ENCODE peak calls at places on chromosomes 4 and X, in seven cellular contexts. One of them, this sample, is unnamed.

GRCh38 chrX:82335772-82336171 is 1133.9 kb downstream of the SH3BGRL start:
- DNase-seq in tibial artery: no peak
- DNase-seq in cardiac muscle cell: no peak
- DNase-seq in astrocyte of the spinal cord: no peak
- DNase-seq in fibroblast of lung: no peak
- DNase-seq in pancreas: no peak
- DNase-seq in astrocyte: no peak
- DNase-seq in this sample: no peak

GRCh38 chr4:126180642-126181041 is 865.9 kb downstream of the FAT4 start:
- DNase-seq in tibial artery: no peak
- DNase-seq in cardiac muscle cell: no peak
- DNase-seq in astrocyte of the spinal cord: no peak
- DNase-seq in fibroblast of lung: no peak
- DNase-seq in pancreas: no peak
- DNase-seq in astrocyte: no peak
- DNase-seq in this sample: no peak

GRCh38 chr4:78784255-78784654 is 8.1 kb downstream of the BMP2K start:
- DNase-seq in tibial artery: no peak
- DNase-seq in cardiac muscle cell: peak
- DNase-seq in astrocyte of the spinal cord: peak
- DNase-seq in fibroblast of lung: peak
- DNase-seq in pancreas: no peak
- DNase-seq in astrocyte: peak
- DNase-seq in this sample: peak

GRCh38 chr4:20255251-20255586 is 3.5 kb downstream of the SLIT2 start:
- DNase-seq in tibial artery: no peak
- DNase-seq in cardiac muscle cell: no peak
- DNase-seq in astrocyte of the spinal cord: peak
- DNase-seq in fibroblast of lung: no peak
- DNase-seq in pancreas: no peak
- DNase-seq in astrocyte: no peak
- DNase-seq in this sample: no peak

GRCh38 chr4:2932951-2933565 is 30.1 kb downstream of the NOP14 start:
- DNase-seq in tibial artery: peak
- DNase-seq in cardiac muscle cell: no peak
- DNase-seq in astrocyte of the spinal cord: no peak
- DNase-seq in fibroblast of lung: no peak
- DNase-seq in pancreas: no peak
- DNase-seq in astrocyte: no peak
- DNase-seq in this sample: no peak

GRCh38 chr4:168759959-168760527 is 250.0 kb downstream of the CBR4 start:
- DNase-seq in tibial artery: peak
- DNase-seq in cardiac muscle cell: no peak
- DNase-seq in astrocyte of the spinal cord: no peak
- DNase-seq in fibroblast of lung: no peak
- DNase-seq in pancreas: no peak
- DNase-seq in astrocyte: no peak
- DNase-seq in this sample: no peak

GRCh38 chr4:77465271-77465670 is 140.3 kb upstream of the CXCL13 start:
- DNase-seq in tibial artery: no peak
- DNase-seq in cardiac muscle cell: peak
- DNase-seq in astrocyte of the spinal cord: peak
- DNase-seq in fibroblast of lung: peak
- DNase-seq in pancreas: peak
- DNase-seq in astrocyte: no peak
- DNase-seq in this sample: peak

GRCh38 chrX:11254417-11255109 is 38.6 kb upstream of the AMELX start:
- DNase-seq in tibial artery: no peak
- DNase-seq in cardiac muscle cell: no peak
- DNase-seq in astrocyte of the spinal cord: no peak
- DNase-seq in fibroblast of lung: no peak
- DNase-seq in pancreas: no peak
- DNase-seq in astrocyte: no peak
- DNase-seq in this sample: no peak

GRCh38 chr4:106256190-106256589 is 59.8 kb downstream of the TBCK start:
- DNase-seq in tibial artery: no peak
- DNase-seq in cardiac muscle cell: no peak
- DNase-seq in astrocyte of the spinal cord: no peak
- DNase-seq in fibroblast of lung: no peak
- DNase-seq in pancreas: no peak
- DNase-seq in astrocyte: no peak
- DNase-seq in this sample: no peak

GRCh38 chr4:20305976-20306375 is 54.3 kb downstream of the SLIT2 start:
- DNase-seq in tibial artery: no peak
- DNase-seq in cardiac muscle cell: peak
- DNase-seq in astrocyte of the spinal cord: peak
- DNase-seq in fibroblast of lung: no peak
- DNase-seq in pancreas: no peak
- DNase-seq in astrocyte: no peak
- DNase-seq in this sample: peak

GRCh38 chrX:72027914-72028307 is 103.8 kb downstream of the RTL5 start:
- DNase-seq in tibial artery: no peak
- DNase-seq in cardiac muscle cell: no peak
- DNase-seq in astrocyte of the spinal cord: no peak
- DNase-seq in fibroblast of lung: no peak
- DNase-seq in pancreas: no peak
- DNase-seq in astrocyte: no peak
- DNase-seq in this sample: no peak

GRCh38 chrX:65635371-65635770 is 32.1 kb upstream of the MSN start:
- DNase-seq in tibial artery: peak
- DNase-seq in cardiac muscle cell: peak
- DNase-seq in astrocyte of the spinal cord: no peak
- DNase-seq in fibroblast of lung: peak
- DNase-seq in pancreas: no peak
- DNase-seq in astrocyte: no peak
- DNase-seq in this sample: no peak

GRCh38 chr4:145427991-145428390 is 53.7 kb upstream of the SMAD1 start:
- DNase-seq in tibial artery: no peak
- DNase-seq in cardiac muscle cell: no peak
- DNase-seq in astrocyte of the spinal cord: no peak
- DNase-seq in fibroblast of lung: no peak
- DNase-seq in pancreas: no peak
- DNase-seq in astrocyte: no peak
- DNase-seq in this sample: no peak

GRCh38 chr4:134906404-134907023 is 704.9 kb upstream of the PABPC4L start:
- DNase-seq in tibial artery: no peak
- DNase-seq in cardiac muscle cell: peak
- DNase-seq in astrocyte of the spinal cord: peak
- DNase-seq in fibroblast of lung: peak
- DNase-seq in pancreas: no peak
- DNase-seq in astrocyte: peak
- DNase-seq in this sample: no peak

GRCh38 chr4:129239088-129239487 is 143.1 kb downstream of the C4orf33 start:
- DNase-seq in tibial artery: no peak
- DNase-seq in cardiac muscle cell: peak
- DNase-seq in astrocyte of the spinal cord: peak
- DNase-seq in fibroblast of lung: no peak
- DNase-seq in pancreas: no peak
- DNase-seq in astrocyte: no peak
- DNase-seq in this sample: peak

GRCh38 chr4:24686866-24687672 is 102.7 kb upstream of the DHX15 start:
- DNase-seq in tibial artery: no peak
- DNase-seq in cardiac muscle cell: peak
- DNase-seq in astrocyte of the spinal cord: no peak
- DNase-seq in fibroblast of lung: no peak
- DNase-seq in pancreas: no peak
- DNase-seq in astrocyte: no peak
- DNase-seq in this sample: peak

GRCh38 chr4:6892190-6892908 is 17.3 kb upstream of the TBC1D14 start:
- DNase-seq in tibial artery: no peak
- DNase-seq in cardiac muscle cell: peak
- DNase-seq in astrocyte of the spinal cord: peak
- DNase-seq in fibroblast of lung: peak
- DNase-seq in pancreas: peak
- DNase-seq in astrocyte: peak
- DNase-seq in this sample: peak

GRCh38 chrX:132612990-132613564 is 124.2 kb upstream of the MBNL3 start:
- DNase-seq in tibial artery: no peak
- DNase-seq in cardiac muscle cell: peak
- DNase-seq in astrocyte of the spinal cord: peak
- DNase-seq in fibroblast of lung: peak
- DNase-seq in pancreas: no peak
- DNase-seq in astrocyte: no peak
- DNase-seq in this sample: peak

GRCh38 chr4:169583563-169583962 is 28.8 kb downstream of the NEK1 start:
- DNase-seq in tibial artery: no peak
- DNase-seq in cardiac muscle cell: peak
- DNase-seq in astrocyte of the spinal cord: peak
- DNase-seq in fibroblast of lung: peak
- DNase-seq in pancreas: no peak
- DNase-seq in astrocyte: no peak
- DNase-seq in this sample: peak

GRCh38 chrX:109826954-109827708 is 94.1 kb upstream of the ACSL4 start:
- DNase-seq in tibial artery: no peak
- DNase-seq in cardiac muscle cell: peak
- DNase-seq in astrocyte of the spinal cord: peak
- DNase-seq in fibroblast of lung: peak
- DNase-seq in pancreas: no peak
- DNase-seq in astrocyte: peak
- DNase-seq in this sample: peak

GRCh38 chr4:25939330-25939729 is 25.3 kb downstream of the SMIM20 start:
- DNase-seq in tibial artery: no peak
- DNase-seq in cardiac muscle cell: no peak
- DNase-seq in astrocyte of the spinal cord: no peak
- DNase-seq in fibroblast of lung: no peak
- DNase-seq in pancreas: no peak
- DNase-seq in astrocyte: no peak
- DNase-seq in this sample: no peak

GRCh38 chr4:25936696-25937095 is 22.7 kb downstream of the SMIM20 start:
- DNase-seq in tibial artery: no peak
- DNase-seq in cardiac muscle cell: no peak
- DNase-seq in astrocyte of the spinal cord: no peak
- DNase-seq in fibroblast of lung: no peak
- DNase-seq in pancreas: no peak
- DNase-seq in astrocyte: no peak
- DNase-seq in this sample: no peak

GRCh38 chr4:25941441-25941840 is 27.4 kb downstream of the SMIM20 start:
- DNase-seq in tibial artery: no peak
- DNase-seq in cardiac muscle cell: no peak
- DNase-seq in astrocyte of the spinal cord: no peak
- DNase-seq in fibroblast of lung: peak
- DNase-seq in pancreas: no peak
- DNase-seq in astrocyte: no peak
- DNase-seq in this sample: no peak

GRCh38 chr4:25937801-25938200 is 23.8 kb downstream of the SMIM20 start:
- DNase-seq in tibial artery: no peak
- DNase-seq in cardiac muscle cell: peak
- DNase-seq in astrocyte of the spinal cord: peak
- DNase-seq in fibroblast of lung: peak
- DNase-seq in pancreas: no peak
- DNase-seq in astrocyte: peak
- DNase-seq in this sample: peak

GRCh38 chr4:25938251-25939186 is 24.5 kb downstream of the SMIM20 start:
- DNase-seq in tibial artery: no peak
- DNase-seq in cardiac muscle cell: peak
- DNase-seq in astrocyte of the spinal cord: peak
- DNase-seq in fibroblast of lung: peak
- DNase-seq in pancreas: no peak
- DNase-seq in astrocyte: peak
- DNase-seq in this sample: peak
- H3K4me3 ChIP-seq in tibial artery: no peak
- H3K4me3 ChIP-seq in cardiac muscle cell: no peak
- H3K4me3 ChIP-seq in astrocyte of the spinal cord: no peak
- H3K4me3 ChIP-seq in fibroblast of lung: peak
- H3K4me3 ChIP-seq in pancreas: no peak
- H3K4me3 ChIP-seq in astrocyte: no peak
- H3K4me3 ChIP-seq in this sample: peak

DNA sequence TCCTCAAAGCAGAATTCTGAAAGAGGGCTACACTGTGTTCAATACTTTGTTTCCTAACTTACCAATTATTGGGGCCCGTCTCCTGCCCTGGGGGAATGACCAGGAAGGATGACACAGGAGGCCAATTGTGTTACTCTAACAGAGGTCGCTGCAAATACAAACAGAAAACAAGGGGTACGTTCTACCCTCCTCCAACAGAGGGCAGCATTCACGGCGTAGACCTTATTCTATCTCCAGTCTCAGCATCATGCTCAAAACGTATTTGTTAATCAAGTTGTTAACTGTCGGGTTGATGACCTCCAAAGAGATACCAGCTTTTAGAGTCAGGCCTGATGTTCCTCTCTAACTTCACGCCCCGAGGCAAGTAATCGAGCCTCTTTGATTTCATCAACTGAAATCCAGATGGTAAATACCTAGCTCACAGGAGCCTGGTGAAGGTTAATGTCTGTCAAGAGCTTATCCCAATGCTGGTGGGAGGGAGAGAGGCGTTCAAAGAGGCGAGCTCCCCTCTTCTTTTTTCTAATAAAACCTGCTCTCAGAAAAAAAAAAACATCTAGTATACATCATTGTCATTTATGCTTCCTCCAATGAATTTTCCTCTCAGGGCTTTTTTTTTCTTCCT is 181.0 kb upstream of the KCNIP4 start:
- DNase-seq in tibial artery: no peak
- DNase-seq in cardiac muscle cell: peak
- DNase-seq in astrocyte of the spinal cord: peak
- DNase-seq in fibroblast of lung: peak
- DNase-seq in pancreas: no peak
- DNase-seq in astrocyte: peak
- DNase-seq in this sample: peak
- TF ChIP-seq CTCF in tibial artery: no peak
- TF ChIP-seq CTCF in cardiac muscle cell: peak
- TF ChIP-seq CTCF in astrocyte of the spinal cord: peak
- TF ChIP-seq CTCF in fibroblast of lung: peak
- TF ChIP-seq CTCF in pancreas: no peak
- TF ChIP-seq CTCF in astrocyte: peak
- TF ChIP-seq CTCF in this sample: peak

DNA sequence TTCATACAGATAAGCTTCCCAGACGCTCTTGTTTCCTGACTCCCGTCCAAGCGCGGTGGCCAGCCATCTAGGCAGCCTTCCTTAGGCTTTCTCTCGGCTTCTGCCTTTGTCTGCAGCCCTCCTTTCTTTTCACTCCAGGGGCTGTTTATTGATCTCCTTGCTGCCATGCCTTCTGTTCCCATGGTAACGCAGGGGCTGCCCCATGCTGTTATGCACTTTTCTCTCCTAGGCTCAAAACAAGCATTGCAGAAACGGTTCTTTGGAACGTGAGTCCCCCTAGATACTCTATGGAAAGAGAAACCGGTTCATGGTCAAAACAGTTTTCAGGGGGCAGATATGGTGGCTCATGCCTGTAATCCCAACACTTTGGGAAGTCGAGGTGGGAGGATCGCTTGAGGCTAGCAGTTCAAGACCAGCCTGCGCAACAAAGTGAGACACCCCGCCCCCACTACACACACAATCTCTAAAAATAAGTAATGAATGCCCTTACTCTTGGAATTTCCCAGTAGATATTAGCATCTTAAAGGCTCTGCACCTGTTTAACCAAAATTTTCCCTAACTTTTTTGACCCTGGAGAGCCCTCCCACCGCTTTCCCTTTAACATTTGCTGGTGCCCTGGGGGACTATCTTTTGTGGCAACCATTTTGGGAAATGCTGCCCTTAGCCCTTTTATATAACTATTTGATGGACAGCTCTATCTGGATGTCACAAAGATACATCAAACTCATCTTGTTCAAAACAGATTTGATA is 53.9 kb upstream of the ZNF157 start:
- DNase-seq in tibial artery: no peak
- DNase-seq in cardiac muscle cell: peak
- DNase-seq in astrocyte of the spinal cord: peak
- DNase-seq in fibroblast of lung: peak
- DNase-seq in pancreas: no peak
- DNase-seq in astrocyte: no peak
- DNase-seq in this sample: no peak
- H3K4me3 ChIP-seq in tibial artery: no peak
- H3K4me3 ChIP-seq in cardiac muscle cell: no peak
- H3K4me3 ChIP-seq in astrocyte of the spinal cord: peak
- H3K4me3 ChIP-seq in fibroblast of lung: peak
- H3K4me3 ChIP-seq in pancreas: no peak
- H3K4me3 ChIP-seq in astrocyte: peak
- H3K4me3 ChIP-seq in this sample: no peak

GRCh38 chrX:18895157-18895952 is 88.6 kb downstream of the PHKA2 start:
- DNase-seq in tibial artery: peak
- DNase-seq in cardiac muscle cell: peak
- DNase-seq in astrocyte of the spinal cord: no peak
- DNase-seq in fibroblast of lung: no peak
- DNase-seq in pancreas: no peak
- DNase-seq in astrocyte: no peak
- DNase-seq in this sample: peak
- TF ChIP-seq CTCF in tibial artery: peak
- TF ChIP-seq CTCF in cardiac muscle cell: peak
- TF ChIP-seq CTCF in astrocyte of the spinal cord: peak
- TF ChIP-seq CTCF in fibroblast of lung: peak
- TF ChIP-seq CTCF in pancreas: no peak
- TF ChIP-seq CTCF in astrocyte: no peak
- TF ChIP-seq CTCF in this sample: peak

This sample was measured in fibroblast of mammary gland.